ENCODE peak calls at places on chromosome 19, in six cellular contexts. One of them, this sample, is unnamed.

GRCh38 chr19:32718286-32718685 is 1.3 kb upstream of the TDRD12 start:
- DNase-seq in left lung: no peak
- DNase-seq in MCF 10A: no peak
- DNase-seq in AG10803: no peak
- DNase-seq in GM12878: no peak
- DNase-seq in lower leg skin: no peak
- DNase-seq in this sample: no peak

GRCh38 chr19:3295581-3295980 is 70.8 kb upstream of the NFIC start:
- DNase-seq in AG10803: no peak
- DNase-seq in MCF 10A: no peak
- DNase-seq in GM12878: no peak
- DNase-seq in lower leg skin: no peak
- DNase-seq in left lung: no peak
- DNase-seq in this sample: no peak

GRCh38 chr19:3366104-3366760 is at the start of gene NFIC:
- DNase-seq in AG10803: peak; percentile 88
- DNase-seq in lower leg skin: peak; percentile 78
- DNase-seq in left lung: peak; percentile 92
- DNase-seq in GM12878: no peak
- DNase-seq in MCF 10A: peak; percentile 90
- DNase-seq in this sample: no peak

GRCh38 chr19:3238066-3238561 is 13.7 kb downstream of the CELF5 start:
- DNase-seq in MCF 10A: no peak
- DNase-seq in left lung: no peak
- DNase-seq in lower leg skin: no peak
- DNase-seq in GM12878: no peak
- DNase-seq in AG10803: no peak
- DNase-seq in this sample: no peak

GRCh38 chr19:11064831-11065303 is 24.4 kb upstream of the LDLR start:
- DNase-seq in left lung: peak; percentile 75
- DNase-seq in GM12878: no peak
- DNase-seq in MCF 10A: peak; percentile 58
- DNase-seq in lower leg skin: no peak
- DNase-seq in AG10803: no peak
- DNase-seq in this sample: no peak

GRCh38 chr19:50843701-50844221 is 10.4 kb upstream of the KLK15 start:
- DNase-seq in MCF 10A: no peak
- DNase-seq in AG10803: no peak
- DNase-seq in left lung: no peak
- DNase-seq in GM12878: no peak
- DNase-seq in lower leg skin: no peak
- DNase-seq in this sample: no peak

GRCh38 chr19:15563325-15563794 is 51.7 kb upstream of the CYP4F8 start:
- DNase-seq in GM12878: no peak
- DNase-seq in lower leg skin: no peak
- DNase-seq in AG10803: no peak
- DNase-seq in left lung: no peak
- DNase-seq in MCF 10A: peak; percentile 34
- DNase-seq in this sample: no peak

GRCh38 chr19:13887039-13887438 is 10.1 kb downstream of the NANOS3 start:
- DNase-seq in left lung: no peak
- DNase-seq in GM12878: no peak
- DNase-seq in lower leg skin: peak; percentile 68
- DNase-seq in MCF 10A: no peak
- DNase-seq in AG10803: no peak
- DNase-seq in this sample: no peak

GRCh38 chr19:11505504-11506100 is at the start of gene ZNF653:
- DNase-seq in MCF 10A: peak; percentile 96
- DNase-seq in AG10803: peak; percentile 90
- DNase-seq in left lung: peak; percentile 95
- DNase-seq in lower leg skin: peak; percentile 92
- DNase-seq in GM12878: peak; percentile 70
- DNase-seq in this sample: peak; percentile 87

GRCh38 chr19:18287836-18288772 is 6.7 kb upstream of the JUND start:
- DNase-seq in GM12878: no peak
- DNase-seq in AG10803: no peak
- DNase-seq in lower leg skin: no peak
- DNase-seq in MCF 10A: no peak
- DNase-seq in left lung: no peak
- DNase-seq in this sample: no peak
- TF ChIP-seq CTCF in GM12878: no peak
- TF ChIP-seq CTCF in AG10803: no peak
- TF ChIP-seq CTCF in lower leg skin: no peak
- TF ChIP-seq CTCF in MCF 10A: no peak
- TF ChIP-seq CTCF in left lung: no peak
- TF ChIP-seq CTCF in this sample: no peak

GRCh38 chr19:52248256-52248655 is 21.1 kb upstream of the ZNF766 start:
- DNase-seq in GM12878: no peak
- DNase-seq in AG10803: peak; percentile 44
- DNase-seq in MCF 10A: peak; percentile 35
- DNase-seq in lower leg skin: peak; percentile 33
- DNase-seq in left lung: no peak
- DNase-seq in this sample: no peak
- TF ChIP-seq CTCF in GM12878: peak; percentile 33
- TF ChIP-seq CTCF in AG10803: peak; percentile 56
- TF ChIP-seq CTCF in MCF 10A: peak; percentile 41
- TF ChIP-seq CTCF in lower leg skin: no peak
- TF ChIP-seq CTCF in left lung: peak; percentile 44
- TF ChIP-seq CTCF in this sample: no peak

DNA sequence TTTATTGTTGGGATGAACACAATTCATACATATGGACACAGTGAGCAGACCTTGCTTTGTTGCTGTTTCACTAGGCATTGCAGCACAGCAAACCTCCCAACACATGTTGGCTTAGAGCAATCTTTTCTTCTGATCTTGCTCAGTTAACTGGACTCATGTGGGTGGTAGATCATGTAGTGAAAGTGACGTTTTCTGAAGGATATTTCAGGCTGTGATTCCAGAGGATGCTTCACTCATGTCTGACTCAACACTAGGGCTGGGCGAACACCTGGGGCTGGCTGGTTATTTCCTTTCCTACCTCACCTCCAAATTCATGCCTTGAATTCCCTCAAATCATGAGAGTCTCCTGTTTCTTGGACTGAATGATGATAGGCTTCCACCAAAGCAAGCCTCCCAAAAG is 14.3 kb upstream of the LGALS13 start:
- DNase-seq in left lung: no peak
- DNase-seq in lower leg skin: no peak
- DNase-seq in MCF 10A: no peak
- DNase-seq in AG10803: no peak
- DNase-seq in GM12878: no peak
- DNase-seq in this sample: no peak
- TF ChIP-seq CTCF in left lung: no peak
- TF ChIP-seq CTCF in lower leg skin: no peak
- TF ChIP-seq CTCF in MCF 10A: no peak
- TF ChIP-seq CTCF in AG10803: no peak
- TF ChIP-seq CTCF in GM12878: no peak
- TF ChIP-seq CTCF in this sample: no peak

GRCh38 chr19:31545766-31546165 is 196.5 kb upstream of the TSHZ3 start:
- DNase-seq in MCF 10A: no peak
- DNase-seq in left lung: no peak
- DNase-seq in GM12878: no peak
- DNase-seq in lower leg skin: no peak
- DNase-seq in AG10803: no peak
- DNase-seq in this sample: no peak

GRCh38 chr19:31553844-31554215 is 204.6 kb upstream of the TSHZ3 start:
- DNase-seq in GM12878: no peak
- DNase-seq in AG10803: no peak
- DNase-seq in MCF 10A: no peak
- DNase-seq in lower leg skin: peak; percentile 25
- DNase-seq in left lung: no peak
- DNase-seq in this sample: no peak

GRCh38 chr19:31546561-31546960 is 197.3 kb upstream of the TSHZ3 start:
- DNase-seq in AG10803: no peak
- DNase-seq in left lung: no peak
- DNase-seq in MCF 10A: no peak
- DNase-seq in lower leg skin: no peak
- DNase-seq in GM12878: no peak
- DNase-seq in this sample: no peak

GRCh38 chr19:31553112-31553843 is 204.0 kb upstream of the TSHZ3 start:
- DNase-seq in AG10803: no peak
- DNase-seq in lower leg skin: no peak
- DNase-seq in GM12878: no peak
- DNase-seq in MCF 10A: no peak
- DNase-seq in left lung: no peak
- DNase-seq in this sample: no peak

DNA sequence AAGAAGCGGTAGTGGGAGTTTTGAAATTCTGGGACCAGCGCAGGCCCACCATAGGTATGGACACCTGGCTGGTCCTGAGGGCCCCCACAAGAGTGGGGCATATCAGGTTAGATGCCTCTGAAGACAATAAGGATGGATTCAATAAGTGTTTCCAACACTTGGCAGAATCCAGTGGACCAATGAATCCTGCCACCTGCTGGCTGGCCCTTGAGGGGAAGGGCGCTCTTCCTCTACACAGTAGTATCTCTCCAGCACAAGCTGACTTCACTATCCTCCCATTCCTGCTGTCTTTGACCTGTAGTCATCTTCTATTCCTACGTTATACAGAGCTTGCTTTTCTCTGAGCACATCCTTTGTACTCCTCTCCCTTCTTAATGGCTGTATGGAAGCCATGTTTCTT is 199.7 kb upstream of the TSHZ3 start:
- DNase-seq in GM12878: no peak
- DNase-seq in lower leg skin: no peak
- DNase-seq in left lung: no peak
- DNase-seq in AG10803: peak; percentile 50
- DNase-seq in MCF 10A: no peak
- DNase-seq in this sample: no peak
- TF ChIP-seq CTCF in GM12878: no peak
- TF ChIP-seq CTCF in lower leg skin: no peak
- TF ChIP-seq CTCF in left lung: no peak
- TF ChIP-seq CTCF in AG10803: peak; percentile 75
- TF ChIP-seq CTCF in MCF 10A: no peak
- TF ChIP-seq CTCF in this sample: no peak

GRCh38 chr19:46606019-46606418 is 4.9 kb downstream of the CALM3 start:
- DNase-seq in left lung: peak; percentile 61
- DNase-seq in lower leg skin: no peak
- DNase-seq in GM12878: no peak
- DNase-seq in MCF 10A: no peak
- DNase-seq in AG10803: no peak
- DNase-seq in this sample: no peak

GRCh38 chr19:46603195-46603637 is 2.1 kb downstream of the CALM3 start:
- DNase-seq in GM12878: no peak
- DNase-seq in AG10803: no peak
- DNase-seq in lower leg skin: no peak
- DNase-seq in MCF 10A: no peak
- DNase-seq in left lung: no peak
- DNase-seq in this sample: no peak

GRCh38 chr19:46605356-46605821 is 4.3 kb downstream of the CALM3 start:
- DNase-seq in GM12878: no peak
- DNase-seq in MCF 10A: no peak
- DNase-seq in left lung: no peak
- DNase-seq in AG10803: no peak
- DNase-seq in lower leg skin: no peak
- DNase-seq in this sample: no peak

GRCh38 chr19:46603752-46604241 is 2.7 kb downstream of the CALM3 start:
- DNase-seq in left lung: no peak
- DNase-seq in GM12878: no peak
- DNase-seq in lower leg skin: no peak
- DNase-seq in AG10803: no peak
- DNase-seq in MCF 10A: no peak
- DNase-seq in this sample: no peak

GRCh38 chr19:46604781-46605355 is 3.7 kb downstream of the CALM3 start:
- DNase-seq in lower leg skin: no peak
- DNase-seq in left lung: peak; percentile 62
- DNase-seq in MCF 10A: no peak
- DNase-seq in GM12878: no peak
- DNase-seq in AG10803: no peak
- DNase-seq in this sample: no peak
- TF ChIP-seq CTCF in lower leg skin: no peak
- TF ChIP-seq CTCF in left lung: no peak
- TF ChIP-seq CTCF in MCF 10A: no peak
- TF ChIP-seq CTCF in GM12878: no peak
- TF ChIP-seq CTCF in AG10803: peak; percentile 14
- TF ChIP-seq CTCF in this sample: no peak

DNA sequence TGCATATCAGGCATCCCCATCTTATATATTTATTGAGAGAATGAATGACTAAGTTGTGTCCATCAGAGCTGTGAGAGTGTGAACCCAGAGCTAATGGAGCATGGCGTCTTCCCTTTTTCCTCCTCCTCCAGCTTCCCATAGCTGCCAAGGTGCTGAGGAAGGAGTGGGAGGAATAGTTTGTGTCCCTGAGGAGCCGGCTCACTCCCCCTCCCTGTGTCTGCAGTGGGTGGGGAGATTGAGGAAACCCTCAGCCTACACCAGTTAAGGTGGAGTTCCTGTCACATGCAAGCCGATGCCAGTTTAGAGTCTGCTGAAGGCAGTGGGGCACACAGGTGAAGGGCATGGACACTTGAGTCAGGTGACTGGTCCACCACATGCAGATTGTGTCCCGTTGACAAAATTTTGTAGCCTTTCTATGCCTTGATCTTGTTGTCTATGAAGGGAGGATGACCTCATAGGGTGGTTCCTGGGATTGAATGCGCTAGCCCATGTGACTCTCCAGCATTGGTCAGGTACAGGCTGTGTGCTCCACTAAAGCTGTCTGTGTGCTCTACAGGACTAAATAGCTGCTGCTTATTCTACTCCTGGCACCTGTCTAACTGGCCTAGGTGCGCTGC is 47.6 kb upstream of the GPI start:
- DNase-seq in lower leg skin: no peak
- DNase-seq in left lung: no peak
- DNase-seq in GM12878: no peak
- DNase-seq in AG10803: no peak
- DNase-seq in MCF 10A: no peak
- DNase-seq in this sample: no peak
- TF ChIP-seq CTCF in lower leg skin: no peak
- TF ChIP-seq CTCF in left lung: no peak
- TF ChIP-seq CTCF in GM12878: no peak
- TF ChIP-seq CTCF in AG10803: no peak
- TF ChIP-seq CTCF in MCF 10A: no peak
- TF ChIP-seq CTCF in this sample: no peak

This sample was measured in GM12864.